ENCODE peak calls at places on chromosomes 5 and 9, in nine cellular contexts. C, W, S, E, T, Y, Q, P and O are unnamed samples.

GRCh38 chr5:172502969-172503368 is 48.6 kb upstream of the SH3PXD2B start:
- DNase-seq in C (peak), W (peak), S (no peak), E (peak), T (no peak), Y (no peak), Q (no peak), P (peak), O (no peak)

GRCh38 chr5:6710551-6711318 is 2.5 kb upstream of the TENT4A start:
- DNase-seq in C (no peak), W (no peak), S (no peak), E (no peak), T (peak), Y (no peak), Q (no peak), P (no peak), O (no peak)

GRCh38 chr5:134070648-134070978 is 43.9 kb upstream of the TCF7 start:
- DNase-seq in C (no peak), W (no peak), S (no peak), E (no peak), T (no peak), Y (no peak), Q (no peak), P (no peak), O (no peak)

GRCh38 chr5:65796917-65797316 is 74.9 kb downstream of the NLN start:
- DNase-seq in C (no peak), W (no peak), S (no peak), E (no peak), T (no peak), Y (no peak), Q (no peak), P (no peak), O (no peak)

GRCh38 chr5:116947691-116948528 is 373.3 kb upstream of the SEMA6A start:
- DNase-seq in C (no peak), W (peak), S (no peak), E (peak), T (peak), Y (peak), Q (no peak), P (peak), O (no peak)

GRCh38 chr5:178551059-178551458 is 39.1 kb downstream of the COL23A1 start:
- DNase-seq in C (no peak), W (no peak), S (no peak), E (no peak), T (no peak), Y (no peak), Q (peak), P (no peak), O (peak)

GRCh38 chr5:122313001-122313402 is 965 bp downstream of the SNCAIP start:
- DNase-seq in C (no peak), W (no peak), S (no peak), E (peak), T (no peak), Y (no peak), Q (no peak), P (no peak), O (no peak)

GRCh38 chr5:43802119-43802518 is 199.1 kb downstream of the NNT start:
- DNase-seq in C (no peak), W (no peak), S (no peak), E (no peak), T (no peak), Y (no peak), Q (no peak), P (no peak), O (no peak)

GRCh38 chr5:172696171-172696849 is 55.2 kb downstream of the NEURL1B start:
- DNase-seq in C (no peak), W (peak), S (no peak), E (no peak), T (no peak), Y (no peak), Q (no peak), P (no peak), O (no peak)

GRCh38 chr5:150107909-150108447 is 21.6 kb upstream of the CSF1R start:
- DNase-seq in C (peak), W (no peak), S (no peak), E (peak), T (no peak), Y (no peak), Q (no peak), P (no peak), O (peak)

GRCh38 chr9:4299006-4299795 is 667 bp downstream of the GLIS3 start:
- DNase-seq in C (no peak), W (peak), S (no peak), E (peak), T (peak), Y (no peak), Q (peak), P (peak), O (peak)

GRCh38 chr5:168818586-168818985 is 239.4 kb upstream of the PANK3 start:
- DNase-seq in C (no peak), W (no peak), S (no peak), E (no peak), T (no peak), Y (no peak), Q (no peak), P (no peak), O (no peak)

GRCh38 chr5:135215617-135215995 is 181.6 kb upstream of the PITX1 start:
- DNase-seq in C (peak), W (peak), S (no peak), E (no peak), T (no peak), Y (no peak), Q (no peak), P (no peak), O (no peak)

GRCh38 chr5:59813761-59814562 is 79.6 kb downstream of the PDE4D start:
- DNase-seq in C (no peak), W (no peak), S (no peak), E (peak), T (peak), Y (no peak), Q (peak), P (peak), O (peak)

GRCh38 chr5:81717815-81718214 is 33.1 kb downstream of the SSBP2 start:
- DNase-seq in C (no peak), W (no peak), S (no peak), E (no peak), T (no peak), Y (no peak), Q (no peak), P (no peak), O (no peak)

GRCh38 chr9:87436694-87437093 is 61.0 kb upstream of the DAPK1 start:
- DNase-seq in C (no peak), W (no peak), S (no peak), E (no peak), T (no peak), Y (no peak), Q (no peak), P (no peak), O (no peak)

GRCh38 chr9:136051568-136052432 is 43.3 kb downstream of the NACC2 start:
- DNase-seq in C (peak), W (peak), S (no peak), E (peak), T (no peak), Y (no peak), Q (peak), P (peak), O (peak)

GRCh38 chr9:26949604-26950003 is 2.6 kb upstream of the PLAA start:
- DNase-seq in C (no peak), W (no peak), S (no peak), E (no peak), T (no peak), Y (no peak), Q (no peak), P (no peak), O (no peak)

GRCh38 chr5:71937906-71938698 is 169.2 kb upstream of the MAP1B start:
- DNase-seq in C (no peak), W (no peak), S (no peak), E (no peak), T (no peak), Y (no peak), Q (no peak), P (no peak), O (no peak)

GRCh38 chr9:126915281-126915816 is 767 bp downstream of the RALGPS1 start:
- DNase-seq in C (no peak), W (peak), S (peak), E (no peak), T (peak), Y (peak), Q (no peak), P (no peak), O (no peak)

GRCh38 chr9:5449521-5450359 is 602 bp upstream of the CD274 start:
- DNase-seq in C (no peak), W (no peak), S (no peak), E (no peak), T (no peak), Y (no peak), Q (no peak), P (no peak), O (no peak)

GRCh38 chr9:99814359-99814758 is 7.3 kb upstream of the NR4A3 start:
- DNase-seq in C (no peak), W (no peak), S (no peak), E (no peak), T (no peak), Y (no peak), Q (no peak), P (no peak), O (no peak)

GRCh38 chr9:91296354-91296753 is 65.4 kb downstream of the AUH start:
- DNase-seq in C (no peak), W (no peak), S (no peak), E (no peak), T (no peak), Y (no peak), Q (no peak), P (no peak), O (no peak)

GRCh38 chr5:50687548-50687947 is 21.1 kb downstream of the PARP8 start:
- DNase-seq in C (no peak), W (no peak), S (no peak), E (no peak), T (no peak), Y (no peak), Q (no peak), P (no peak), O (no peak)